ENCODE peak calls at places on chromosomes 16 and 17, in eight cellular contexts. One of them, this sample, is unnamed.

GRCh38 chr17:40419559-40420331 is 2.0 kb upstream of the TOP2A start:
- DNase-seq in HEK293T: no peak
- DNase-seq in lung: no peak
- DNase-seq in cardiac septum: no peak
- DNase-seq in HS-27A: no peak
- DNase-seq in glutamatergic neuron: no peak
- DNase-seq in effector CD4-positive, alpha-beta T cell: no peak
- DNase-seq in caudate nucleus: no peak
- DNase-seq in this sample: no peak

GRCh38 chr17:68513932-68514331 is 1.7 kb downstream of the PRKAR1A start:
- DNase-seq in HEK293T: no peak
- DNase-seq in lung: no peak
- DNase-seq in cardiac septum: no peak
- DNase-seq in HS-27A: no peak
- DNase-seq in glutamatergic neuron: no peak
- DNase-seq in effector CD4-positive, alpha-beta T cell: no peak
- DNase-seq in caudate nucleus: no peak
- DNase-seq in this sample: no peak

GRCh38 chr17:69761767-69762321 is 313.2 kb upstream of the KCNJ16 start:
- DNase-seq in HEK293T: no peak
- DNase-seq in lung: no peak
- DNase-seq in cardiac septum: no peak
- DNase-seq in HS-27A: peak
- DNase-seq in glutamatergic neuron: no peak
- DNase-seq in effector CD4-positive, alpha-beta T cell: no peak
- DNase-seq in caudate nucleus: no peak
- DNase-seq in this sample: no peak

GRCh38 chr17:50174444-50174843 is 8.6 kb downstream of the SGCA start:
- DNase-seq in HEK293T: no peak
- DNase-seq in lung: no peak
- DNase-seq in cardiac septum: no peak
- DNase-seq in HS-27A: no peak
- DNase-seq in glutamatergic neuron: no peak
- DNase-seq in effector CD4-positive, alpha-beta T cell: no peak
- DNase-seq in caudate nucleus: no peak
- DNase-seq in this sample: no peak

GRCh38 chr17:41416478-41416877 is 7.9 kb downstream of the KRT37 start:
- DNase-seq in HEK293T: no peak
- DNase-seq in lung: no peak
- DNase-seq in cardiac septum: no peak
- DNase-seq in HS-27A: no peak
- DNase-seq in glutamatergic neuron: no peak
- DNase-seq in effector CD4-positive, alpha-beta T cell: no peak
- DNase-seq in caudate nucleus: no peak
- DNase-seq in this sample: no peak

GRCh38 chr17:47999612-48000011 is 28.7 kb downstream of the CDK5RAP3 start:
- DNase-seq in HEK293T: no peak
- DNase-seq in lung: no peak
- DNase-seq in cardiac septum: no peak
- DNase-seq in HS-27A: no peak
- DNase-seq in glutamatergic neuron: no peak
- DNase-seq in effector CD4-positive, alpha-beta T cell: no peak
- DNase-seq in caudate nucleus: no peak
- DNase-seq in this sample: no peak

GRCh38 chr17:47131761-47132160 is 57.3 kb downstream of the CDC27 start:
- DNase-seq in HEK293T: no peak
- DNase-seq in lung: no peak
- DNase-seq in cardiac septum: no peak
- DNase-seq in HS-27A: no peak
- DNase-seq in glutamatergic neuron: no peak
- DNase-seq in effector CD4-positive, alpha-beta T cell: no peak
- DNase-seq in caudate nucleus: no peak
- DNase-seq in this sample: no peak

GRCh38 chr16:47047804-47048203 is 74.3 kb upstream of the DNAJA2 start:
- DNase-seq in HEK293T: no peak
- DNase-seq in lung: no peak
- DNase-seq in cardiac septum: no peak
- DNase-seq in HS-27A: no peak
- DNase-seq in glutamatergic neuron: no peak
- DNase-seq in effector CD4-positive, alpha-beta T cell: no peak
- DNase-seq in caudate nucleus: no peak
- DNase-seq in this sample: no peak

GRCh38 chr17:40545660-40546059 is 19.6 kb downstream of the CCR7 start:
- DNase-seq in HEK293T: no peak
- DNase-seq in lung: no peak
- DNase-seq in cardiac septum: peak
- DNase-seq in HS-27A: no peak
- DNase-seq in glutamatergic neuron: no peak
- DNase-seq in effector CD4-positive, alpha-beta T cell: no peak
- DNase-seq in caudate nucleus: no peak
- DNase-seq in this sample: no peak

GRCh38 chr16:14579266-14579665 is 50.8 kb downstream of the PARN start:
- DNase-seq in HEK293T: no peak
- DNase-seq in lung: no peak
- DNase-seq in cardiac septum: no peak
- DNase-seq in HS-27A: no peak
- DNase-seq in glutamatergic neuron: no peak
- DNase-seq in effector CD4-positive, alpha-beta T cell: no peak
- DNase-seq in caudate nucleus: no peak
- DNase-seq in this sample: no peak